ENCODE peak calls at places on chromosomes 12 and 14, in seven cellular contexts. L is CD4-positive, CD25-positive, alpha-beta regulatory T cell; Y is adrenal gland; R is GM12878; E is heart right ventricle; Z is GM23248; N is aorta. O is an unnamed sample.
A peak's percentile ranks its signal among the peaks of the same experiment; 100 is the strongest.

GRCh38 chr14:47438650-47439140 is 236.7 kb downstream of the MDGA2 start:
- DNase-seq in L (no peak), Y (no peak), R (no peak), E (no peak), Z (no peak), N (no peak), O (no peak)

GRCh38 chr12:10121278-10121677 is 8.7 kb downstream of the CLEC7A start:
- DNase-seq in L (no peak), Y (no peak), R (no peak), E (no peak), Z (no peak), N (no peak), O (no peak)

GRCh38 chr12:98893126-98893525 is 248.0 kb downstream of the APAF1 start:
- DNase-seq in L (no peak), Y (no peak), R (no peak), E (no peak), Z (no peak), N (no peak), O (no peak)

GRCh38 chr14:53954551-53955233 is 1.9 kb downstream of the BMP4 start:
- DNase-seq in L (no peak), Y (no peak), R (no peak), E (peak; percentile 44), Z (peak; percentile 46), N (peak; percentile 57), O (peak; percentile 18)

GRCh38 chr12:95838125-95838524 is 20.6 kb upstream of the SNRPF start:
- DNase-seq in L (no peak), Y (no peak), R (no peak), E (no peak), Z (peak; percentile 61), N (no peak), O (peak; percentile 85)

GRCh38 chr14:33693237-33693636 is 257.6 kb downstream of the EGLN3 start:
- DNase-seq in L (no peak), Y (no peak), R (no peak), E (no peak), Z (peak; percentile 46), N (no peak), O (no peak)

GRCh38 chr12:38921025-38921677 is 15.8 kb upstream of the CPNE8 start:
- DNase-seq in L (peak; percentile 21), Y (peak; percentile 90), R (no peak), E (peak; percentile 29), Z (peak; percentile 70), N (no peak), O (peak; percentile 82)

GRCh38 chr12:47367912-47368537 is 288.3 kb upstream of the AMIGO2 start:
- DNase-seq in L (no peak), Y (no peak), R (no peak), E (no peak), Z (no peak), N (no peak), O (no peak)

GRCh38 chr12:3998968-3999792 is 126.0 kb upstream of the PARP11 start:
- DNase-seq in L (no peak), Y (peak; percentile 57), R (no peak), E (no peak), Z (no peak), N (no peak), O (peak; percentile 84)

GRCh38 chr14:33966276-33966675 is 15.4 kb upstream of the EGLN3 start:
- DNase-seq in L (no peak), Y (no peak), R (no peak), E (no peak), Z (no peak), N (no peak), O (peak; percentile 30)

GRCh38 chr14:49623941-49624806 is 3.6 kb downstream of the MGAT2 start:
- DNase-seq in L (no peak), Y (no peak), R (no peak), E (no peak), Z (peak; percentile 48), N (no peak), O (peak; percentile 77)

GRCh38 chr14:87691482-87691881 is 301.5 kb downstream of the GALC start:
- DNase-seq in L (no peak), Y (no peak), R (no peak), E (peak; percentile 6), Z (no peak), N (no peak), O (no peak)

GRCh38 chr12:126051611-126052107 is 986.4 kb downstream of the AACS start:
- DNase-seq in L (no peak), Y (no peak), R (no peak), E (no peak), Z (peak; percentile 15), N (no peak), O (no peak)

GRCh38 chr12:108009442-108009841 is 119.6 kb upstream of the WSCD2 start:
- DNase-seq in L (no peak), Y (no peak), R (no peak), E (no peak), Z (no peak), N (no peak), O (no peak)

GRCh38 chr12:105205322-105206048 is 30.5 kb downstream of the APPL2 start:
- DNase-seq in L (no peak), Y (no peak), R (no peak), E (no peak), Z (no peak), N (no peak), O (peak; percentile 26)

GRCh38 chr14:34081576-34082136 is 130.8 kb upstream of the EGLN3 start:
- DNase-seq in L (no peak), Y (no peak), R (no peak), E (no peak), Z (peak; percentile 65), N (no peak), O (peak; percentile 61)

DNA sequence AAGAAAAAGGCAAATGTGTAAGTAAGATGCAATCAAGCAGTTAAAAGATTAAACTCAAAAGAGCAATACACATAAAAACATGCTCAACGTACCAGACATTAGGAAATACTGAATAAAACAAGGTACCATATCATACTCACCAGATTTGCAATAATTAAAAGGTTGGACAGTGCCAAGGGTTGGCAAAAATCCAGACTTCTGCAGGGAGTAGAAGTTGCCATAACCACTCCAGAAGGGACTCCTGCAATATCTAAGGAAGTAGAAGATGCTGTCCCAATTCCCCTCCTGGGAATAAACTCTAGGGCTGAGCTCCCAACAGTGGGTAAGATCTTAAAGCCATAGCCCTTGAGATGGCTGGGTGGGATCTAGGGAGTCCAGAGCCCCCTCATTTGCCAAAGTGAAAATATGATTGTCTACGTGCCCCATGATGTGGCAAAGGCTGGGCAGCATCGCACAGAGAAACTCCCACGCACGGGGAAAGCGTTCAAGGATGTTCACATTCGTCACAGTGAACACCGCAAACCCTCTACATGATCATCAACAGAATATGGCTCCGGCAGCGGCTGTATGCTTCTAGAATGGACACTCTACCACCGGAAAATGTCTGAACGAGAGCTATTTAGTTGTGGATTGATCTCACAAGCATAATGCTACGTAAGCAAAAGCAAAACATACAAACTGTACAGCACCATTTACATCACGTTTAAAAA is 12.3 kb downstream of the KCTD10 start:
- DNase-seq in L (no peak), Y (no peak), R (no peak), E (no peak), Z (peak; percentile 44), N (no peak), O (no peak)
- H3K27ac ChIP-seq in L (no peak overlapping the region), Y (no peak overlapping the region), R (no peak overlapping the region), E (peak overlapping the region; percentile 94), Z (peak overlapping the region; percentile 99), N (peak overlapping the region; percentile 99), O (peak overlapping the region; percentile 48)

DNA sequence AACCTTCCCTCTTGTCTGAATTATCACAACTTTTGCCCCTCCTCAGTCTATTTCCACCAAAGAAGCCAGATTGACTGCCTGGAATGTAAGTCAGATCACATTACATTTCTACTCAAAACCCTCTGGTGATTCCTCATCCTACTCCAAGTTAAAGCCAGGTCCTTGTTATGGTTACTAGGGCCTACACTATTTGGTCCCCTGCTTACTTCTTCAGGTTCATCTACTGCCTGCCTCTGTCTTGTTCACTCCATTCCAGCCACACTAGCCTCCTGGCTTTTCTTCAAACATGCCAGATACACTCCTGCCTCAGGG is 43.2 kb upstream of the SYCP3 start:
- DNase-seq in L (no peak), Y (no peak), R (no peak), E (no peak), Z (no peak), N (no peak), O (no peak)
- H3K9me3 ChIP-seq in L (no peaks in the 10 kb centered on the region), Y (no peaks in the 10 kb centered on the region), R (no peaks in the 10 kb centered on the region), E (no peaks in the 10 kb centered on the region), Z (no peaks in the 10 kb centered on the region), N (no peaks in the 10 kb centered on the region), O (no peaks in the 10 kb centered on the region)

DNA sequence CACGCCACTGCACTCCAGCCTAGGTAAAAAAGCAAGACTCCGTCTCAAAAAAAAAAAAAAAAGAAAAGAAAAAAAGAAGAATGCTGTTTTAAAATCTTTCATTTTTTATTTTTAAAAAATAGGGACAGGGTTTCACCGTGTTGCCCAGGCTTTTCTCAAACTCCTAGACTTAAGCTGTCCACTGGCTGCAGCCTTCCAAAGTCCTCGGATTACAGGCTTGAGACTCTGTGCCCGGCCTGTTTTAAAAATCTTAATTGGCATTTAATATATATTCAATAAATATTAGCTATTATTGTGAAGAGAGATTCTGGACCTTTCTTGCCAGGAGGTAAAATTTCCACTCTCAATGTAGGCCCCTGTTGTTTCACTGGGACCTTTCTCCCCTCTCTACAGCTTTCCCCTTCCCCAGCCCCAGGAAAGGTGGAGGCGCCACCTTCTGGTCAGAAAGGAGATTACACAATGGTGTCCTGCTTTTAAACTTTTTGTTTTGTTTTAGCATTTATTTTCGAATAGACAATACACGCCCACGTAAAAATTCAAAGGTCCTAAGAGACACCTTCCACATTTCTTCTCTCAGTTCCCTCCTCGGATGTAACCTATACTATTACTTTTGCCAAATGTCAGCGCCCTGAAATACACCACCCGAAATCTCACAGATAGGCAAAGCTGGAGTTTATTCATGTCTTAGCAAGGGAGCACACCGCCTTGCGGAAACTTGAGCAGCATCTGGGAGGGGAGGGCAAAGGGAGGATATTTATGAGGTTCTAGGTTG is 23.8 kb upstream of the PHC1 start:
- DNase-seq in L (peak; percentile 62), Y (peak; percentile 68), R (peak; percentile 8), E (peak; percentile 66), Z (peak; percentile 60), N (no peak), O (peak; percentile 61)
- H3K27ac ChIP-seq in L (no peak overlapping the region), Y (no peak overlapping the region), R (no peak overlapping the region), E (no peak overlapping the region), Z (no peak overlapping the region), N (no peak overlapping the region), O (no peak overlapping the region)

GRCh38 chr12:1919284-1919683 is 832 bp upstream of the CACNA2D4 start:
- DNase-seq in L (no peak), Y (peak; percentile 27), R (no peak), E (no peak), Z (no peak), N (peak; percentile 35), O (no peak)

GRCh38 chr12:1918081-1918874 is at the start of gene CACNA2D4:
- DNase-seq in L (no peak), Y (peak; percentile 42), R (no peak), E (no peak), Z (no peak), N (peak; percentile 53), O (no peak)

GRCh38 chr12:1917172-1918070 is 1.0 kb downstream of the CACNA2D4 start:
- DNase-seq in L (no peak), Y (peak; percentile 51), R (no peak), E (no peak), Z (no peak), N (peak; percentile 62), O (no peak)

GRCh38 chr12:1919763-1920162 is 1.3 kb upstream of the CACNA2D4 start:
- DNase-seq in L (no peak), Y (no peak), R (no peak), E (no peak), Z (no peak), N (no peak), O (no peak)

DNA sequence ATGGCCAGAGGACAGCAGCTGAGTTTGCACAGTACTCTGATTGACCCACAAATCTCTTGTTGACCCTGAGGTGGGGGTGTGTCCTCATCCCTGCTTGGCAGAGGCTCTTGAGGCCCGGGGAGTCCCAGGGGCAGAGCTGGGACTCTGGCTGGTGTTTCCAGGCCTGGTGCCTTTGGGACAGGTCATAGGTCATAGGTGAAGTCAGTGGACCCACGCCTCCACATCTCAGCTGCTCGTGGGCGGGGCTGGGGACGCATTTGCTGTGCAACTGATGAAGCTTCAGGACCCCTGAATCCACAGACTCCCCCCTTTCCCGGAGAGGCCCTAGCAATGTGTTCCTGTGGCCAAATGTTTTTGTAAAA is 404 bp upstream of the CACNA2D4 start:
- DNase-seq in L (no peak), Y (peak; percentile 45), R (no peak), E (no peak), Z (no peak), N (peak; percentile 43), O (no peak)
- H3K9me3 ChIP-seq in L (no peaks in the 10 kb centered on the region), Y (no peaks in the 10 kb centered on the region), R (no peaks in the 10 kb centered on the region), E (no peaks in the 10 kb centered on the region), Z (no peaks in the 10 kb centered on the region), N (no peaks in the 10 kb centered on the region), O (no peaks in the 10 kb centered on the region)